ENCODE peak calls at places on chromosomes 12 and 14, in six cellular contexts. U is stimulated activated CD8-positive, alpha-beta memory T cell treated with anti-CD3 and anti-CD28 coated beads, Interleukin-4, amount 100 ng/mL, for 1 hour; E is psoas muscle; M is uterus; K is NCI-H774; O is germinal center. S is an unnamed sample.
A peak's percentile ranks its signal among the peaks of the same experiment; 100 is the strongest.

GRCh38 chr14:50875359-50876090 is 3.7 kb downstream of the ABHD12B start:
- DNase-seq in U (peak; percentile 12), E (no peak), M (no peak), K (no peak), O (no peak), S (no peak)

GRCh38 chr12:115257791-115258190 is 573.8 kb upstream of the TBX3 start:
- DNase-seq in U (no peak), E (no peak), M (no peak), K (no peak), O (no peak), S (no peak)

GRCh38 chr14:71304588-71305133 is 397.4 kb downstream of the PCNX1 start:
- DNase-seq in U (no peak), E (no peak), M (no peak), K (no peak), O (no peak), S (no peak)

GRCh38 chr12:120249875-120250795 is 15.4 kb downstream of the PXN start:
- DNase-seq in U (no peak), E (peak; percentile 92), M (peak; percentile 69), K (no peak), O (no peak), S (no peak)

GRCh38 chr14:77200406-77200985 is 18.9 kb downstream of the TMEM63C start:
- DNase-seq in U (no peak), E (no peak), M (no peak), K (no peak), O (no peak), S (no peak)

GRCh38 chr12:42128327-42128726 is 16.3 kb downstream of the GXYLT1 start:
- DNase-seq in U (no peak), E (no peak), M (no peak), K (no peak), O (no peak), S (no peak)

GRCh38 chr12:68623984-68624383 is 13.3 kb downstream of the RAP1B start:
- DNase-seq in U (no peak), E (no peak), M (no peak), K (no peak), O (no peak), S (no peak)

GRCh38 chr12:63150255-63151060 is 543 bp downstream of the AVPR1A start:
- DNase-seq in U (no peak), E (peak; percentile 58), M (peak; percentile 15), K (no peak), O (no peak), S (no peak)

GRCh38 chr12:122135437-122136031 is 38.5 kb downstream of the IL31 start:
- DNase-seq in U (no peak), E (no peak), M (no peak), K (no peak), O (no peak), S (no peak)

GRCh38 chr12:64269161-64269560 is 47.1 kb upstream of the KICS2 start:
- DNase-seq in U (no peak), E (no peak), M (no peak), K (peak; percentile 37), O (no peak), S (no peak)

GRCh38 chr12:69383074-69383473 is 23.5 kb downstream of the YEATS4 start:
- DNase-seq in U (no peak), E (no peak), M (no peak), K (no peak), O (no peak), S (no peak)

GRCh38 chr14:101977311-101978071 is 13.1 kb downstream of the DYNC1H1 start:
- DNase-seq in U (no peak), E (no peak), M (no peak), K (no peak), O (no peak), S (no peak)

GRCh38 chr14:99729991-99730875 is 46.1 kb downstream of the CYP46A1 start:
- DNase-seq in U (peak; percentile 29), E (peak; percentile 84), M (peak; percentile 78), K (no peak), O (peak; percentile 76), S (no peak)

GRCh38 chr14:55624913-55625312 is 44.9 kb downstream of the KTN1 start:
- DNase-seq in U (no peak), E (no peak), M (no peak), K (no peak), O (no peak), S (no peak)

GRCh38 chr14:96176811-96177211 is 27.8 kb upstream of the BDKRB2 start:
- DNase-seq in U (no peak), E (peak; percentile 82), M (peak; percentile 72), K (no peak), O (no peak), S (no peak)

GRCh38 chr14:96307434-96307833 is 51.4 kb downstream of the BDKRB1 start:
- DNase-seq in U (no peak), E (no peak), M (no peak), K (no peak), O (no peak), S (no peak)

GRCh38 chr12:29634057-29634456 is 136.6 kb upstream of the OVCH1 start:
- DNase-seq in U (no peak), E (no peak), M (no peak), K (no peak), O (no peak), S (no peak)

GRCh38 chr14:99604766-99605298 is 825 bp upstream of the CCDC85C start:
- DNase-seq in U (no peak), E (no peak), M (peak; percentile 35), K (peak; percentile 11), O (peak; percentile 48), S (no peak)

GRCh38 chr14:72590577-72590976 is 303.3 kb downstream of the DPF3 start:
- DNase-seq in U (no peak), E (no peak), M (no peak), K (no peak), O (no peak), S (no peak)

GRCh38 chr12:106760184-106760531 is 14.3 kb upstream of the RIC8B start:
- DNase-seq in U (no peak), E (no peak), M (no peak), K (no peak), O (peak; percentile 82), S (no peak)

GRCh38 chr14:31968107-31968810 is 108.8 kb upstream of the ARHGAP5 start:
- DNase-seq in U (no peak), E (no peak), M (no peak), K (no peak), O (no peak), S (no peak)

GRCh38 chr14:29627141-29627540 is 300.5 kb downstream of the PRKD1 start:
- DNase-seq in U (no peak), E (no peak), M (no peak), K (no peak), O (no peak), S (no peak)

GRCh38 chr14:34596891-34597290 is 33.1 kb downstream of the SNX6 start:
- DNase-seq in U (no peak), E (no peak), M (no peak), K (no peak), O (no peak), S (no peak)

GRCh38 chr12:130872179-130873096 is 572 bp downstream of the RAN start:
- DNase-seq in U (peak; percentile 14), E (peak; percentile 67), M (no peak), K (peak; percentile 49), O (peak; percentile 71), S (no peak)

GRCh38 chr12:1702708-1703107 is 11.8 kb downstream of the ADIPOR2 start:
- DNase-seq in U (no peak), E (no peak), M (no peak), K (no peak), O (no peak), S (no peak)

GRCh38 chr12:76037130-76038105 is 5.8 kb upstream of the PHLDA1 start:
- DNase-seq in U (no peak), E (no peak), M (no peak), K (peak; percentile 76), O (peak; percentile 60), S (no peak)

GRCh38 chr12:85866929-85867776 is 6.9 kb upstream of the NTS start:
- DNase-seq in U (no peak), E (no peak), M (peak; percentile 31), K (peak; percentile 49), O (peak; percentile 18), S (peak; percentile 55)

GRCh38 chr14:41374092-41374491 is 232.6 kb upstream of the LRFN5 start:
- DNase-seq in U (no peak), E (no peak), M (no peak), K (no peak), O (no peak), S (no peak)

GRCh38 chr12:117212563-117213190 is 22.4 kb upstream of the FBXO21 start:
- DNase-seq in U (peak; percentile 28), E (peak; percentile 68), M (peak; percentile 70), K (peak; percentile 70), O (peak; percentile 56), S (peak; percentile 41)